ENCODE peak calls at places on chromosomes 11 and 22, in five cellular contexts. One of them, this sample, is unnamed.

GRCh38 chr11:35478411-35479139 is 46.8 kb downstream of the PAMR1 start:
- DNase-seq in prostate gland: no peak
- DNase-seq in HepG2: no peak
- DNase-seq in A549: no peak
- DNase-seq in cardiac muscle cell: no peak
- DNase-seq in this sample: no peak

GRCh38 chr11:126573325-126574076 is 218.0 kb downstream of the ST3GAL4 start:
- DNase-seq in A549: no peak
- DNase-seq in HepG2: no peak
- DNase-seq in prostate gland: no peak
- DNase-seq in cardiac muscle cell: peak
- DNase-seq in this sample: no peak

GRCh38 chr22:38758276-38758945 is 2.6 kb upstream of the SUN2 start:
- DNase-seq in A549: no peak
- DNase-seq in HepG2: no peak
- DNase-seq in cardiac muscle cell: no peak
- DNase-seq in prostate gland: no peak
- DNase-seq in this sample: no peak

GRCh38 chr22:37633082-37633692 is 6.3 kb upstream of the SH3BP1 start:
- DNase-seq in prostate gland: no peak
- DNase-seq in A549: no peak
- DNase-seq in HepG2: no peak
- DNase-seq in cardiac muscle cell: no peak
- DNase-seq in this sample: no peak

GRCh38 chr22:30202531-30203006 is 44.0 kb downstream of the LIF start:
- DNase-seq in prostate gland: peak
- DNase-seq in HepG2: no peak
- DNase-seq in cardiac muscle cell: peak
- DNase-seq in A549: no peak
- DNase-seq in this sample: no peak

GRCh38 chr11:62918531-62918930 is 2.6 kb downstream of the CHRM1 start:
- DNase-seq in A549: no peak
- DNase-seq in cardiac muscle cell: no peak
- DNase-seq in HepG2: no peak
- DNase-seq in prostate gland: no peak
- DNase-seq in this sample: no peak

GRCh38 chr11:59708537-59708936 is 5.1 kb downstream of the OR10V1 start:
- DNase-seq in prostate gland: no peak
- DNase-seq in A549: no peak
- DNase-seq in cardiac muscle cell: no peak
- DNase-seq in HepG2: no peak
- DNase-seq in this sample: no peak

GRCh38 chr22:19565382-19565902 is 41.2 kb upstream of the CLDN5 start:
- DNase-seq in HepG2: no peak
- DNase-seq in prostate gland: no peak
- DNase-seq in cardiac muscle cell: no peak
- DNase-seq in A549: no peak
- DNase-seq in this sample: no peak

GRCh38 chr22:49967333-49968241 is 7.0 kb downstream of the PIM3 start:
- DNase-seq in cardiac muscle cell: peak
- DNase-seq in HepG2: peak
- DNase-seq in A549: no peak
- DNase-seq in prostate gland: peak
- DNase-seq in this sample: no peak

GRCh38 chr22:48346311-48346710 is 1481.4 kb downstream of the BRD1 start:
- DNase-seq in cardiac muscle cell: no peak
- DNase-seq in HepG2: no peak
- DNase-seq in A549: no peak
- DNase-seq in prostate gland: no peak
- DNase-seq in this sample: no peak

GRCh38 chr22:26797910-26798309 is 140.5 kb downstream of the MIAT start:
- DNase-seq in cardiac muscle cell: no peak
- DNase-seq in HepG2: no peak
- DNase-seq in prostate gland: no peak
- DNase-seq in A549: peak
- DNase-seq in this sample: no peak

GRCh38 chr11:132264616-132265015 is 894.2 kb downstream of the NTM start:
- DNase-seq in prostate gland: no peak
- DNase-seq in A549: no peak
- DNase-seq in cardiac muscle cell: no peak
- DNase-seq in HepG2: no peak
- DNase-seq in this sample: no peak

GRCh38 chr11:94450061-94450460 is 43.6 kb downstream of the MRE11 start:
- DNase-seq in cardiac muscle cell: no peak
- DNase-seq in prostate gland: no peak
- DNase-seq in A549: no peak
- DNase-seq in HepG2: no peak
- DNase-seq in this sample: no peak

GRCh38 chr22:40533712-40534378 is 102.7 kb downstream of the MRTFA start:
- DNase-seq in A549: peak
- DNase-seq in cardiac muscle cell: peak
- DNase-seq in prostate gland: no peak
- DNase-seq in HepG2: no peak
- DNase-seq in this sample: no peak

GRCh38 chr11:11533751-11534150 is 88.1 kb downstream of the GALNT18 start:
- DNase-seq in cardiac muscle cell: no peak
- DNase-seq in A549: no peak
- DNase-seq in prostate gland: no peak
- DNase-seq in HepG2: no peak
- DNase-seq in this sample: no peak

GRCh38 chr11:69437001-69437875 is 44.2 kb upstream of the LINC01488 start:
- DNase-seq in HepG2: peak
- DNase-seq in A549: peak
- DNase-seq in cardiac muscle cell: peak
- DNase-seq in prostate gland: no peak
- DNase-seq in this sample: no peak

GRCh38 chr11:46513934-46514342 is 79.9 kb downstream of the AMBRA1 start:
- DNase-seq in prostate gland: peak
- DNase-seq in A549: no peak
- DNase-seq in cardiac muscle cell: peak
- DNase-seq in HepG2: no peak
- DNase-seq in this sample: peak

GRCh38 chr11:73259406-73260126 is 12.6 kb upstream of the P2RY6 start:
- DNase-seq in HepG2: no peak
- DNase-seq in prostate gland: no peak
- DNase-seq in cardiac muscle cell: no peak
- DNase-seq in A549: no peak
- DNase-seq in this sample: peak

GRCh38 chr22:20574920-20575353 is 67.5 kb downstream of the MED15 start:
- DNase-seq in prostate gland: no peak
- DNase-seq in cardiac muscle cell: no peak
- DNase-seq in HepG2: no peak
- DNase-seq in A549: no peak
- DNase-seq in this sample: no peak

GRCh38 chr11:118691926-118692830 is 12.7 kb upstream of the TREH start:
- DNase-seq in prostate gland: peak
- DNase-seq in cardiac muscle cell: no peak
- DNase-seq in A549: no peak
- DNase-seq in HepG2: peak
- DNase-seq in this sample: no peak

GRCh38 chr11:19646308-19646707 is 66.3 kb upstream of the NAV2 start:
- DNase-seq in prostate gland: peak
- DNase-seq in A549: no peak
- DNase-seq in cardiac muscle cell: no peak
- DNase-seq in HepG2: no peak
- DNase-seq in this sample: no peak

GRCh38 chr11:115409691-115410220 is 94.5 kb downstream of the CADM1 start:
- DNase-seq in HepG2: peak
- DNase-seq in cardiac muscle cell: peak
- DNase-seq in prostate gland: no peak
- DNase-seq in A549: no peak
- DNase-seq in this sample: no peak

GRCh38 chr11:61181489-61181888 is 20.3 kb upstream of the VPS37C start:
- DNase-seq in A549: no peak
- DNase-seq in prostate gland: no peak
- DNase-seq in HepG2: no peak
- DNase-seq in cardiac muscle cell: no peak
- DNase-seq in this sample: no peak

GRCh38 chr11:68324241-68324640 is 11.8 kb downstream of the LRP5 start:
- DNase-seq in prostate gland: no peak
- DNase-seq in cardiac muscle cell: no peak
- DNase-seq in A549: no peak
- DNase-seq in HepG2: no peak
- DNase-seq in this sample: no peak

GRCh38 chr11:117690484-117691205 is 106.4 kb downstream of the DSCAML1 start:
- DNase-seq in HepG2: no peak
- DNase-seq in A549: no peak
- DNase-seq in prostate gland: no peak
- DNase-seq in cardiac muscle cell: no peak
- DNase-seq in this sample: no peak

GRCh38 chr11:96424693-96425092 is 34.9 kb downstream of the JRKL start:
- DNase-seq in prostate gland: no peak
- DNase-seq in cardiac muscle cell: no peak
- DNase-seq in A549: no peak
- DNase-seq in HepG2: no peak
- DNase-seq in this sample: no peak

GRCh38 chr11:47216141-47216798 is 1.5 kb downstream of the DDB2 start:
- DNase-seq in HepG2: peak
- DNase-seq in prostate gland: peak
- DNase-seq in cardiac muscle cell: peak
- DNase-seq in A549: peak
- DNase-seq in this sample: no peak

DNA sequence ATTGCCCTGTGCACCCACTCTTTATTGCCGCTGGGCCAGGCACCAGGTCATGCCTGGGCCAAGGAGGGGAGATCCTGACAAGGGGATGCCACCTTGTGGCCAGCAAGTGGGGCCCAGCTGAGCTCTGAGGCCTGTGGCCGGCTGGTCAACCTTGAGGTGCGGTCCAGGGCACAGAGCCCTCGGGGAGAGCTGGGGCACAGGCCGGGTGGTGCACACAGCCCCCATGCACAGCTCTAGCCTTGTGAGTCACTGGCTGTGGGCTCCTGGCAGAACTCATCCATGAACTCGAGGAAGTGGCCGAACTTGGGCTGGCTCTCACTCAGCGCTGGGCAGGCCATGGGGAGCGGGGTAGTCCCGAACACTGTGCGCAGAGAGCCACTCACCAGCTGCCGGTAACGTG is 94.3 kb downstream of the RNF169 start:
- DNase-seq in prostate gland: no peak
- DNase-seq in cardiac muscle cell: no peak
- DNase-seq in A549: no peak
- DNase-seq in HepG2: no peak
- DNase-seq in this sample: no peak
- TF ChIP-seq CTCF in prostate gland: no peak
- TF ChIP-seq CTCF in cardiac muscle cell: no peak
- TF ChIP-seq CTCF in A549: no peak
- TF ChIP-seq CTCF in HepG2: peak
- TF ChIP-seq CTCF in this sample: no peak

DNA sequence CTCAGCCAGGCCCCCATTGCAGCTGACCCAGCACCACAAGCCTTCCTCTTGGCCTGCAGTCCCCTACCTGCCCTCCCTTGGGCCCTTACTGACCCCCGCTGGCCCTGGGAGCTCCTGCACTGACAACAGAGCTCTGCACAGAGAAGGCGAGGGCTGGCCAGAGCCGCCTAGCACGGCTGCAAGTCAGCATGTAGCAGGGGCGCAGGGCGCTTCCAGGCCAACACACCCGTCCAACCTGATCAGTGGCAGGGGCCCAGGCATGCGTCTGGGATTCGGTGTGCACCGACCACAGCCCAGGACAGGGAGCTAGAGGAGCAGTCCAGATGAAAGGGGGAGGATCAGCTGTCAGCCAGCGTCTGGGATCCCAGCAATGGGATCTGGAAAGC is 7.6 kb downstream of the WNT7B start:
- DNase-seq in cardiac muscle cell: peak
- DNase-seq in HepG2: no peak
- DNase-seq in prostate gland: no peak
- DNase-seq in A549: no peak
- DNase-seq in this sample: no peak
- TF ChIP-seq CTCF in cardiac muscle cell: no peak
- TF ChIP-seq CTCF in HepG2: peak
- TF ChIP-seq CTCF in prostate gland: no peak
- TF ChIP-seq CTCF in A549: no peak
- TF ChIP-seq CTCF in this sample: no peak

GRCh38 chr11:88629496-88629895 is 292.0 kb upstream of the CTSC start:
- DNase-seq in prostate gland: no peak
- DNase-seq in A549: no peak
- DNase-seq in cardiac muscle cell: no peak
- DNase-seq in HepG2: no peak
- DNase-seq in this sample: no peak
- TF ChIP-seq CTCF in prostate gland: no peak
- TF ChIP-seq CTCF in A549: no peak
- TF ChIP-seq CTCF in cardiac muscle cell: no peak
- TF ChIP-seq CTCF in HepG2: no peak
- TF ChIP-seq CTCF in this sample: no peak

GRCh38 chr11:41351825-41352224 is 107.6 kb downstream of the LRRC4C start:
- DNase-seq in cardiac muscle cell: no peak
- DNase-seq in HepG2: no peak
- DNase-seq in A549: no peak
- DNase-seq in prostate gland: no peak
- DNase-seq in this sample: no peak
- TF ChIP-seq CTCF in cardiac muscle cell: no peak
- TF ChIP-seq CTCF in HepG2: no peak
- TF ChIP-seq CTCF in A549: no peak
- TF ChIP-seq CTCF in prostate gland: no peak
- TF ChIP-seq CTCF in this sample: no peak

GRCh38 chr11:33375688-33376311 is 118.6 kb downstream of the HIPK3 start:
- DNase-seq in HepG2: no peak
- DNase-seq in cardiac muscle cell: peak
- DNase-seq in A549: peak
- DNase-seq in prostate gland: no peak
- DNase-seq in this sample: no peak
- TF ChIP-seq CTCF in HepG2: no peak
- TF ChIP-seq CTCF in cardiac muscle cell: no peak
- TF ChIP-seq CTCF in A549: no peak
- TF ChIP-seq CTCF in prostate gland: no peak
- TF ChIP-seq CTCF in this sample: no peak

This sample was measured in mesothelial cell of epicardium.